ENCODE peak calls at places on chromosome 10, in eight cellular contexts. S is suprapubic skin; G is iPS DF 6.9; J is GM23248; L is HepG2; K is CD8-positive, alpha-beta memory T cell; Z is stomach; A is upper lobe of right lung. T is an unnamed sample.

GRCh38 chr10:50601974-50602373 is 21.8 kb downstream of the SGMS1 start:
- DNase-seq in A (no peak), S (no peak), G (no peak), K (no peak), L (no peak), Z (no peak), J (no peak), T (no peak)

GRCh38 chr10:128105383-128105782 is 20.8 kb downstream of the MKI67 start:
- DNase-seq in S (no peak), K (no peak), L (no peak), A (no peak), J (no peak), Z (no peak), G (no peak), T (no peak)

GRCh38 chr10:103888113-103888841 is 29.7 kb downstream of the STN1 start:
- DNase-seq in Z (peak; percentile 90), S (peak; percentile 85), G (no peak), L (peak; percentile 41), J (peak; percentile 90), K (peak; percentile 56), A (peak; percentile 72), T (no peak)

GRCh38 chr10:44963772-44964633 is 4.4 kb downstream of the RASSF4 start:
- DNase-seq in K (no peak), S (peak; percentile 67), J (no peak), Z (peak; percentile 77), A (peak; percentile 90), L (peak; percentile 85), G (no peak), T (no peak)

GRCh38 chr10:33129181-33129928 is 171.3 kb upstream of the ITGB1 start:
- DNase-seq in L (no peak), Z (no peak), A (no peak), S (no peak), J (peak; percentile 98), G (no peak), K (no peak), T (no peak)

GRCh38 chr10:52729259-52730104 is 43.1 kb downstream of the MBL2 start:
- DNase-seq in A (no peak), G (no peak), L (peak; percentile 12), S (no peak), Z (no peak), K (no peak), J (peak; percentile 74), T (no peak)

GRCh38 chr10:71623986-71624291 is 95.6 kb downstream of the C10orf105 start:
- DNase-seq in Z (no peak), L (no peak), J (no peak), G (no peak), K (no peak), S (no peak), A (no peak), T (no peak)

GRCh38 chr10:77576633-77577032 is 61.0 kb downstream of the KCNMA1 start:
- DNase-seq in S (no peak), G (no peak), L (no peak), J (no peak), A (no peak), Z (no peak), K (no peak), T (no peak)

GRCh38 chr10:13765641-13766341 is 179.0 kb downstream of the PRPF18 start:
- DNase-seq in G (no peak), L (peak; percentile 80), J (no peak), Z (no peak), K (no peak), A (no peak), S (no peak), T (no peak)

GRCh38 chr10:45061982-45062381 is 61.3 kb downstream of the ZNF22 start:
- DNase-seq in S (no peak), L (no peak), K (no peak), A (no peak), G (no peak), J (no peak), Z (no peak), T (no peak)

GRCh38 chr10:21174670-21175495 is 277.8 kb upstream of the NEBL start:
- DNase-seq in J (no peak), G (no peak), A (no peak), S (no peak), K (no peak), L (no peak), Z (no peak), T (no peak)

GRCh38 chr10:113743594-113743993 is 7.9 kb upstream of the PLEKHS1 start:
- DNase-seq in A (no peak), J (no peak), K (no peak), Z (no peak), G (no peak), L (no peak), S (no peak), T (no peak)

GRCh38 chr10:103100620-103101019 is 92.5 kb downstream of the NT5C2 start:
- DNase-seq in S (no peak), L (no peak), Z (no peak), J (no peak), G (no peak), K (no peak), A (no peak), T (no peak)

GRCh38 chr10:117439243-117439912 is 64.1 kb upstream of the PDZD8 start:
- DNase-seq in J (peak; percentile 99), K (no peak), Z (no peak), L (no peak), G (no peak), S (peak; percentile 90), A (no peak), T (no peak)

GRCh38 chr10:69413221-69413865 is 3.4 kb downstream of the TACR2 start:
- DNase-seq in S (no peak), L (peak; percentile 41), J (peak; percentile 90), Z (peak; percentile 66), A (no peak), G (peak; percentile 72), K (peak; percentile 35), T (no peak)

GRCh38 chr10:50384238-50384637 is 132.9 kb upstream of the ASAH2 start:
- DNase-seq in Z (no peak), J (no peak), L (no peak), K (no peak), A (no peak), S (no peak), G (no peak), T (no peak)

GRCh38 chr10:11755512-11756247 is 13.5 kb downstream of the ECHDC3 start:
- DNase-seq in G (no peak), K (no peak), A (peak; percentile 46), Z (no peak), J (no peak), L (no peak), S (no peak), T (no peak)

GRCh38 chr10:84214612-84215235 is 10.6 kb downstream of the LRIT2 start:
- DNase-seq in K (peak; percentile 14), S (no peak), L (peak; percentile 24), Z (no peak), G (peak; percentile 60), J (peak; percentile 32), A (no peak), T (no peak)

GRCh38 chr10:11260136-11260535 is 242.5 kb downstream of the CELF2 start:
- DNase-seq in K (no peak), A (no peak), S (no peak), L (no peak), Z (no peak), J (no peak), G (no peak), T (no peak)

GRCh38 chr10:119542357-119542989 is at the start of gene RGS10:
- DNase-seq in L (no peak), K (peak; percentile 84), J (peak; percentile 92), S (peak; percentile 73), Z (peak; percentile 78), G (no peak), A (peak; percentile 89), T (no peak)

DNA sequence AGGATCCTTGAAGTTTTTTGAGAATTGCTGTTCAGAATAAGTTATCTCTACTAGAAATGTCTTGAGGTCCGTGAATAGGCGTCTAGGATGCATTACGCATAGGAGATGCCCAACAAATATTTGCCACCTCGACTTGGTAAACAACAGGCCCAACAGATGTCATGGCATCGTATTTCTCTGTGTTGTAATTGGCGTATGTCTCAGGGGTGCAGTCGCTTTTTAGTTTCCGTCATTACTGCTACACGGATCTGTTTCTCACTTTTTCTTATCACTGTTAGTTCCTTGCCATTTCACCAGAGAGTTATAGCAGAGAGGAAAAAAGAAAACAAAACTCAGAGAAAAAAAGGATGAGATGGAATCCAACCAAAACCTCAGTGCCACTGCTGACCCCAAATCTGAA is 73.0 kb upstream of the SFMBT2 start:
- DNase-seq in J (no peak), A (no peak), L (no peak), Z (no peak), G (no peak), S (no peak), K (no peak), T (no peak)
- H3K4me3 ChIP-seq in J (no peak overlapping the region), A (no peak overlapping the region), L (no peak overlapping the region), Z (no peak overlapping the region), G (no peak overlapping the region), S (no peak overlapping the region), K (peak overlapping the region; percentile 31), T (no peak overlapping the region)

GRCh38 chr10:87868277-87868676 is 4.9 kb downstream of the PTEN start:
- DNase-seq in J (no peak), Z (no peak), A (no peak), G (no peak), S (no peak), K (no peak), L (no peak), T (no peak)
- H3K36me3 ChIP-seq in J (peaks cover 4% of the 10 kb centered on the region), Z (no peaks in the 10 kb centered on the region), A (no peaks in the 10 kb centered on the region), G (no peaks in the 10 kb centered on the region), S (no peaks in the 10 kb centered on the region), K (no peaks in the 10 kb centered on the region), L (no peaks in the 10 kb centered on the region), T (no peaks in the 10 kb centered on the region)

DNA sequence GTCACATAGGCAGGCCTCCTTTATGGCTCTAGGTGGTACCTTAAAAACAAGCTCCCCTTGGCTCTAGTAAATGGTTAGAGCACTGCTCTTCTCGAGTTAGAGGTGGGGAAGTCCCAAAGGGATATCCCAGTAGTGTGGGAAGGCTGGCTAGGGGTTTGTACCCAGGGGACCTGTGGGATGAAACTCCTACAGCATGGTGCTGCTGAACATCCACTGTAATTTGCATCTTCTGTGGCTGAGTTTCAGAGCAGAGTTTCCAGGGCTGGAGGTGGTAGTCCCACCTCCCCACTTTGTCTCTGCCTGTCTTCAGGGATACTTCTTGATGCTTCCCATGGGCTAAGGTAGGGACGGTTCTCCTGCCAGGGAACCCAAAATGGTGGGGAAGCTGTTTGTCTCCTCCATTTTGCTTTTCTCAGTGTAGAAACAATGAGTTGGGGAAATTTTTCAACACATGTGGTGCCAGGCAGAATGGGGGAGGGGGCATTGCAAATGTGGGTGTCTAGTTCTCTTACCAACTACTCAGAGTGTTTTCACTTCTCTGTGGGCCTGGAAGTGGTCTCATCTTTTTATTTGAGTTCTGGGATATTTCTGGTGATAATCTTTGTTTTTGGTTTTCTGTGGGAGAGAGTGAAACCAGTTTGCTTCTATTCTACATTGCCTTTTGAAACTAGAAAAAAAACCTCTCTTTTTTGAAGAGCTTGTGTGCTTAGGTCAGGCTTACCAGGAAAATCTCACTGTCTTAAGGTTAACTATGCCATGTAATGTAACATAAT is 36.3 kb downstream of the SCART1 start:
- DNase-seq in L (no peak), G (no peak), Z (no peak), A (no peak), J (no peak), K (no peak), S (no peak), T (no peak)
- H3K9me3 ChIP-seq in L (peaks cover 38% of the 10 kb centered on the region), G (peaks cover 15% of the 10 kb centered on the region), Z (peaks cover 31% of the 10 kb centered on the region), A (peaks cover 15% of the 10 kb centered on the region), J (no peaks in the 10 kb centered on the region), K (peaks cover 6% of the 10 kb centered on the region), S (peaks cover 14% of the 10 kb centered on the region), T (no peaks in the 10 kb centered on the region)

DNA sequence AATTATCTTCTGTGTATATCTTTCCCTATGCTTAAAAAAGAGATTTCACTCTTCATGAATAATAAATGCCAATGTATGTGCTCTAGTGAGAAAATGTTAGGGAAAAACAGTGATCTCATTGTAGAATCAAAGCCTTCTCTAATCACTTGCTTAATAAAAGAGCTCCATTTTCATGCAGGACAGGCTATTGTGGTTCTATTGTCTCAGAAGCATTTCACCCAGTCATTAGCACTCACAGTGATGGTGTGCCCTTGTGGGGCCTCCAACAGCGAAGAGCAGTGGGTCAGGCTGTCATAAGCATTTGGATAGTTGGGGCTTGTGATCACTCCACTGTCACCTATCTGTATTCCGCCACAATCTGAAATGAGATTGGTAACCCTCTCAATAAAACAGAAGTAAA is 83.9 kb upstream of the RSU1 start:
- DNase-seq in L (no peak), A (no peak), Z (no peak), K (no peak), S (no peak), J (no peak), G (no peak), T (no peak)
- H3K4me3 ChIP-seq in L (no peak overlapping the region), A (no peak overlapping the region), Z (no peak overlapping the region), K (no peak overlapping the region), S (no peak overlapping the region), J (no peak overlapping the region), G (no peak overlapping the region), T (no peak overlapping the region)